ENCODE peak calls at places on chromosomes 16 and 17, in five cellular contexts. One of them, this sample, is unnamed.

GRCh38 chr17:30232822-30233427 is 2.6 kb downstream of the SLC6A4 start:
- DNase-seq in hypothalamus: no peak
- DNase-seq in activated CD8-positive, alpha-beta memory T cell treated with anti-CD3 and anti-CD28 coated beads, Interleukin-2, amount 50 U/mL, for 48 hours: no peak
- DNase-seq in RPMI8226: no peak
- DNase-seq in tibial artery: no peak
- DNase-seq in this sample: no peak

GRCh38 chr17:8514801-8515200 is 79.1 kb downstream of the NDEL1 start:
- DNase-seq in activated CD8-positive, alpha-beta memory T cell treated with anti-CD3 and anti-CD28 coated beads, Interleukin-2, amount 50 U/mL, for 48 hours: no peak
- DNase-seq in RPMI8226: no peak
- DNase-seq in hypothalamus: no peak
- DNase-seq in tibial artery: no peak
- DNase-seq in this sample: no peak

GRCh38 chr17:47733414-47734288 is 615 bp downstream of the TBX21 start:
- DNase-seq in activated CD8-positive, alpha-beta memory T cell treated with anti-CD3 and anti-CD28 coated beads, Interleukin-2, amount 50 U/mL, for 48 hours: peak
- DNase-seq in tibial artery: peak
- DNase-seq in RPMI8226: no peak
- DNase-seq in hypothalamus: no peak
- DNase-seq in this sample: peak

GRCh38 chr16:77359065-77359502 is 75.8 kb downstream of the ADAMTS18 start:
- DNase-seq in hypothalamus: no peak
- DNase-seq in RPMI8226: no peak
- DNase-seq in activated CD8-positive, alpha-beta memory T cell treated with anti-CD3 and anti-CD28 coated beads, Interleukin-2, amount 50 U/mL, for 48 hours: no peak
- DNase-seq in tibial artery: no peak
- DNase-seq in this sample: no peak

GRCh38 chr17:75205793-75206163 is 299 bp downstream of the NUP85 start:
- DNase-seq in RPMI8226: no peak
- DNase-seq in hypothalamus: no peak
- DNase-seq in activated CD8-positive, alpha-beta memory T cell treated with anti-CD3 and anti-CD28 coated beads, Interleukin-2, amount 50 U/mL, for 48 hours: no peak
- DNase-seq in tibial artery: no peak
- DNase-seq in this sample: no peak

GRCh38 chr17:44501866-44502265 is 1.3 kb downstream of the GPATCH8 start:
- DNase-seq in hypothalamus: no peak
- DNase-seq in activated CD8-positive, alpha-beta memory T cell treated with anti-CD3 and anti-CD28 coated beads, Interleukin-2, amount 50 U/mL, for 48 hours: peak
- DNase-seq in RPMI8226: peak
- DNase-seq in tibial artery: no peak
- DNase-seq in this sample: no peak

GRCh38 chr16:16025214-16025968 is 76.0 kb downstream of the ABCC1 start:
- DNase-seq in activated CD8-positive, alpha-beta memory T cell treated with anti-CD3 and anti-CD28 coated beads, Interleukin-2, amount 50 U/mL, for 48 hours: peak
- DNase-seq in RPMI8226: no peak
- DNase-seq in tibial artery: peak
- DNase-seq in hypothalamus: no peak
- DNase-seq in this sample: peak

GRCh38 chr17:35185849-35186248 is 8.3 kb downstream of the SLC35G3 start:
- DNase-seq in activated CD8-positive, alpha-beta memory T cell treated with anti-CD3 and anti-CD28 coated beads, Interleukin-2, amount 50 U/mL, for 48 hours: no peak
- DNase-seq in RPMI8226: no peak
- DNase-seq in hypothalamus: no peak
- DNase-seq in tibial artery: no peak
- DNase-seq in this sample: no peak

GRCh38 chr17:81037026-81037782 is 2.3 kb downstream of the BAIAP2 start:
- DNase-seq in activated CD8-positive, alpha-beta memory T cell treated with anti-CD3 and anti-CD28 coated beads, Interleukin-2, amount 50 U/mL, for 48 hours: no peak
- DNase-seq in tibial artery: peak
- DNase-seq in RPMI8226: no peak
- DNase-seq in hypothalamus: no peak
- DNase-seq in this sample: no peak

GRCh38 chr16:48916566-48916965 is 306.6 kb upstream of the N4BP1 start:
- DNase-seq in hypothalamus: no peak
- DNase-seq in tibial artery: no peak
- DNase-seq in RPMI8226: no peak
- DNase-seq in activated CD8-positive, alpha-beta memory T cell treated with anti-CD3 and anti-CD28 coated beads, Interleukin-2, amount 50 U/mL, for 48 hours: no peak
- DNase-seq in this sample: no peak

GRCh38 chr17:74204474-74204873 is 996 bp downstream of the RPL38 start:
- DNase-seq in hypothalamus: no peak
- DNase-seq in tibial artery: no peak
- DNase-seq in RPMI8226: no peak
- DNase-seq in activated CD8-positive, alpha-beta memory T cell treated with anti-CD3 and anti-CD28 coated beads, Interleukin-2, amount 50 U/mL, for 48 hours: peak
- DNase-seq in this sample: no peak

GRCh38 chr17:58587713-58588117 is 73.3 kb upstream of the MTMR4 start:
- DNase-seq in RPMI8226: peak
- DNase-seq in activated CD8-positive, alpha-beta memory T cell treated with anti-CD3 and anti-CD28 coated beads, Interleukin-2, amount 50 U/mL, for 48 hours: peak
- DNase-seq in hypothalamus: peak
- DNase-seq in tibial artery: peak
- DNase-seq in this sample: peak

GRCh38 chr16:20411055-20411454 is 1.7 kb downstream of the ACSM5 start:
- DNase-seq in RPMI8226: no peak
- DNase-seq in hypothalamus: no peak
- DNase-seq in activated CD8-positive, alpha-beta memory T cell treated with anti-CD3 and anti-CD28 coated beads, Interleukin-2, amount 50 U/mL, for 48 hours: no peak
- DNase-seq in tibial artery: no peak
- DNase-seq in this sample: no peak

GRCh38 chr17:76076765-76077581 is 2.0 kb upstream of the ZACN start:
- DNase-seq in activated CD8-positive, alpha-beta memory T cell treated with anti-CD3 and anti-CD28 coated beads, Interleukin-2, amount 50 U/mL, for 48 hours: peak
- DNase-seq in tibial artery: peak
- DNase-seq in RPMI8226: no peak
- DNase-seq in hypothalamus: no peak
- DNase-seq in this sample: no peak

GRCh38 chr17:75776399-75777242 is 8.0 kb upstream of the UNK start:
- DNase-seq in hypothalamus: no peak
- DNase-seq in tibial artery: peak
- DNase-seq in activated CD8-positive, alpha-beta memory T cell treated with anti-CD3 and anti-CD28 coated beads, Interleukin-2, amount 50 U/mL, for 48 hours: peak
- DNase-seq in RPMI8226: no peak
- DNase-seq in this sample: no peak

GRCh38 chr16:85082553-85083050 is 29.7 kb downstream of the CIBAR2 start:
- DNase-seq in hypothalamus: no peak
- DNase-seq in tibial artery: no peak
- DNase-seq in RPMI8226: peak
- DNase-seq in activated CD8-positive, alpha-beta memory T cell treated with anti-CD3 and anti-CD28 coated beads, Interleukin-2, amount 50 U/mL, for 48 hours: no peak
- DNase-seq in this sample: no peak

GRCh38 chr17:78719630-78720298 is 62.3 kb downstream of the CYTH1 start:
- DNase-seq in RPMI8226: no peak
- DNase-seq in tibial artery: no peak
- DNase-seq in hypothalamus: no peak
- DNase-seq in activated CD8-positive, alpha-beta memory T cell treated with anti-CD3 and anti-CD28 coated beads, Interleukin-2, amount 50 U/mL, for 48 hours: no peak
- DNase-seq in this sample: no peak

GRCh38 chr17:4673169-4673568 is 30.8 kb downstream of the PELP1 start:
- DNase-seq in hypothalamus: no peak
- DNase-seq in activated CD8-positive, alpha-beta memory T cell treated with anti-CD3 and anti-CD28 coated beads, Interleukin-2, amount 50 U/mL, for 48 hours: no peak
- DNase-seq in tibial artery: no peak
- DNase-seq in RPMI8226: no peak
- DNase-seq in this sample: no peak

GRCh38 chr16:31508706-31509523 is 724 bp upstream of the RUSF1 start:
- DNase-seq in hypothalamus: no peak
- DNase-seq in activated CD8-positive, alpha-beta memory T cell treated with anti-CD3 and anti-CD28 coated beads, Interleukin-2, amount 50 U/mL, for 48 hours: no peak
- DNase-seq in tibial artery: no peak
- DNase-seq in RPMI8226: no peak
- DNase-seq in this sample: no peak

GRCh38 chr16:491225-491919 is 36.1 kb upstream of the CAPN15 start:
- DNase-seq in tibial artery: no peak
- DNase-seq in RPMI8226: no peak
- DNase-seq in hypothalamus: no peak
- DNase-seq in activated CD8-positive, alpha-beta memory T cell treated with anti-CD3 and anti-CD28 coated beads, Interleukin-2, amount 50 U/mL, for 48 hours: no peak
- DNase-seq in this sample: no peak

GRCh38 chr17:1091885-1092284 is 87.9 kb downstream of the ABR start:
- DNase-seq in hypothalamus: no peak
- DNase-seq in activated CD8-positive, alpha-beta memory T cell treated with anti-CD3 and anti-CD28 coated beads, Interleukin-2, amount 50 U/mL, for 48 hours: no peak
- DNase-seq in RPMI8226: no peak
- DNase-seq in tibial artery: no peak
- DNase-seq in this sample: no peak

GRCh38 chr16:15398618-15399316 is 3.2 kb downstream of the MPV17L start:
- DNase-seq in RPMI8226: no peak
- DNase-seq in tibial artery: no peak
- DNase-seq in activated CD8-positive, alpha-beta memory T cell treated with anti-CD3 and anti-CD28 coated beads, Interleukin-2, amount 50 U/mL, for 48 hours: no peak
- DNase-seq in hypothalamus: no peak
- DNase-seq in this sample: no peak

GRCh38 chr16:31484491-31485171 is 1.7 kb downstream of the SLC5A2 start:
- DNase-seq in tibial artery: no peak
- DNase-seq in RPMI8226: no peak
- DNase-seq in activated CD8-positive, alpha-beta memory T cell treated with anti-CD3 and anti-CD28 coated beads, Interleukin-2, amount 50 U/mL, for 48 hours: no peak
- DNase-seq in hypothalamus: no peak
- DNase-seq in this sample: no peak